ENCODE peak calls at places on chromosomes 6 and 20, in seven cellular contexts. G is stimulated activated CD8-positive, alpha-beta memory T cell treated with anti-CD3 and anti-CD28 coated beads, Interleukin-15, amount 100 ng/mL, for 1 hour; O is type B pancreatic cell; C is tibial artery; Q is sciatic nerve; R is activated CD8-positive, alpha-beta memory T cell treated with anti-CD3 and anti-CD28 coated beads, Interleukin-2, amount 50 U/mL, for 48 hours; J is substantia nigra. F is an unnamed sample.

GRCh38 chr6:130920969-130921368 is 93.8 kb downstream of the SMLR1 start:
- DNase-seq in R (no peak), C (no peak), G (no peak), Q (no peak), J (no peak), O (no peak), F (no peak)

GRCh38 chr6:67506352-67506751 is 1128.7 kb upstream of the ADGRB3 start:
- DNase-seq in R (no peak), J (no peak), G (no peak), O (no peak), C (no peak), Q (no peak), F (no peak)

GRCh38 chr6:17867880-17868279 is 119.6 kb downstream of the KIF13A start:
- DNase-seq in C (no peak), R (no peak), G (no peak), J (no peak), O (no peak), Q (no peak), F (no peak)

GRCh38 chr6:158290659-158291058 is 21.6 kb upstream of the TULP4 start:
- DNase-seq in G (peak), C (no peak), O (no peak), J (no peak), Q (no peak), R (peak), F (peak)

GRCh38 chr6:422423-423061 is 31.0 kb downstream of the IRF4 start:
- DNase-seq in Q (no peak), R (no peak), G (no peak), C (no peak), O (no peak), J (no peak), F (peak)

GRCh38 chr20:18258126-18258860 is 30.0 kb upstream of the ZNF133 start:
- DNase-seq in G (no peak), C (no peak), Q (no peak), O (no peak), R (no peak), J (no peak), F (no peak)

GRCh38 chr6:161284653-161285052 is 10.8 kb upstream of the AGPAT4 start:
- DNase-seq in Q (no peak), O (no peak), J (no peak), C (no peak), R (no peak), G (no peak), F (no peak)

GRCh38 chr20:56422131-56422823 is 10.2 kb downstream of the CASS4 start:
- DNase-seq in O (no peak), J (no peak), Q (no peak), R (no peak), G (no peak), C (peak), F (no peak)

GRCh38 chr20:36880741-36881250 is 4.9 kb downstream of the TLDC2 start:
- DNase-seq in Q (no peak), C (no peak), O (no peak), R (no peak), G (no peak), J (no peak), F (no peak)

GRCh38 chr20:62021794-62022419 is 43.8 kb downstream of the TAF4 start:
- DNase-seq in J (no peak), G (no peak), R (no peak), Q (no peak), O (no peak), C (no peak), F (no peak)

GRCh38 chr20:25327521-25328235 is 63.0 kb downstream of the ABHD12 start:
- DNase-seq in Q (no peak), G (no peak), C (no peak), R (no peak), J (no peak), O (no peak), F (no peak)

GRCh38 chr6:140669321-140669720 is 1294.9 kb upstream of the CITED2 start:
- DNase-seq in J (no peak), C (no peak), O (no peak), R (no peak), Q (no peak), G (no peak), F (no peak)

GRCh38 chr6:44356432-44356950 is 14.0 kb downstream of the SPATS1 start:
- DNase-seq in Q (no peak), J (no peak), O (no peak), C (no peak), G (no peak), R (no peak), F (no peak)

GRCh38 chr20:7760261-7761048 is 179.8 kb downstream of the HAO1 start:
- DNase-seq in Q (no peak), O (no peak), C (no peak), R (no peak), J (no peak), G (no peak), F (no peak)

GRCh38 chr20:19975436-19975799 is 41.7 kb upstream of the NAA20 start:
- DNase-seq in J (no peak), G (no peak), C (no peak), O (no peak), Q (peak), R (no peak), F (no peak)

GRCh38 chr6:54283877-54284860 is 24.1 kb upstream of the TINAG start:
- DNase-seq in R (no peak), Q (peak), O (no peak), J (no peak), C (no peak), G (no peak), F (no peak)

GRCh38 chr20:55650609-55651228 is 354.6 kb downstream of the CBLN4 start:
- DNase-seq in C (no peak), O (no peak), J (no peak), G (no peak), R (no peak), Q (no peak), F (no peak)

GRCh38 chr6:41039060-41039998 is at the start of gene UNC5CL:
- DNase-seq in Q (no peak), J (no peak), R (peak), O (no peak), G (peak), C (no peak), F (peak)

GRCh38 chr20:21190866-21191265 is 65.0 kb downstream of the KIZ start:
- DNase-seq in C (no peak), O (no peak), Q (no peak), J (no peak), G (no peak), R (no peak), F (no peak)

GRCh38 chr20:46191611-46192010 is 73.5 kb downstream of the CD40 start:
- DNase-seq in C (no peak), Q (no peak), J (no peak), R (no peak), G (no peak), O (no peak), F (no peak)

GRCh38 chr6:143765422-143766184 is 77.5 kb upstream of the LTV1 start:
- DNase-seq in C (no peak), G (no peak), O (no peak), R (no peak), J (no peak), Q (no peak), F (no peak)

GRCh38 chr20:47358672-47359532 is 2.4 kb upstream of the ZMYND8 start:
- DNase-seq in O (no peak), R (no peak), C (peak), G (no peak), Q (peak), J (peak), F (no peak)

GRCh38 chr20:23096073-23096472 is 9.9 kb upstream of the CD93 start:
- DNase-seq in G (no peak), C (no peak), J (no peak), R (no peak), O (no peak), Q (peak), F (no peak)

GRCh38 chr20:63344616-63345327 is 16.4 kb downstream of the CHRNA4 start:
- DNase-seq in O (no peak), G (no peak), Q (no peak), J (no peak), C (no peak), R (no peak), F (no peak)

GRCh38 chr20:17916365-17916996 is 52.1 kb downstream of the SNX5 start:
- DNase-seq in G (no peak), O (no peak), R (no peak), C (no peak), J (no peak), Q (no peak), F (no peak)

GRCh38 chr6:118810420-118811027 is 83.4 kb upstream of the ASF1A start:
- DNase-seq in O (no peak), G (peak), R (no peak), J (no peak), Q (no peak), C (no peak), F (peak)

GRCh38 chr20:38961530-38962043 is 557 bp upstream of the DHX35 start:
- DNase-seq in R (no peak), C (no peak), Q (no peak), O (no peak), J (no peak), G (no peak), F (peak)

GRCh38 chr6:21958428-21958827 is 338.4 kb downstream of the PRL start:
- DNase-seq in J (no peak), Q (no peak), O (no peak), R (no peak), G (no peak), C (no peak), F (no peak)

GRCh38 chr6:150625927-150626326 is 26.2 kb downstream of the PLEKHG1 start:
- DNase-seq in Q (no peak), R (no peak), C (no peak), O (no peak), G (no peak), J (no peak), F (no peak)

GRCh38 chr6:158174514-158174913 is 6.4 kb downstream of the GTF2H5 start:
- DNase-seq in Q (no peak), O (no peak), J (no peak), C (no peak), G (no peak), R (no peak), F (no peak)

GRCh38 chr6:7918403-7918802 is 7.8 kb upstream of the TXNDC5 start:
- DNase-seq in C (no peak), Q (no peak), G (no peak), J (no peak), R (no peak), O (no peak), F (no peak)

GRCh38 chr20:4592316-4593148 is 129.2 kb upstream of the PRND start:
- DNase-seq in J (peak), Q (peak), G (no peak), C (no peak), O (peak), R (peak), F (peak)

GRCh38 chr6:166415306-166415705 is 32.6 kb upstream of the MPC1 start:
- DNase-seq in R (no peak), O (no peak), Q (peak), C (no peak), J (no peak), G (no peak), F (peak)